ENCODE peak calls at places on chromosomes 11 and 22, in four cellular contexts. F is endodermal cell, I is fibroblast of lung, K is left ventricle myocardium inferior. W is an unnamed sample.

GRCh38 chr11:117639601-117640000 is 157.4 kb downstream of the DSCAML1 start:
- DNase-seq in F (no peak), I (no peak), K (no peak), W (no peak)

GRCh38 chr11:86638673-86639072 is 33.7 kb downstream of the ME3 start:
- DNase-seq in F (no peak), I (no peak), K (no peak), W (no peak)

GRCh38 chr11:125494987-125495725 is 909 bp downstream of the FEZ1 start:
- DNase-seq in F (peak; percentile 78), I (peak; percentile 48), K (peak; percentile 37), W (no peak)

GRCh38 chr11:124801014-124801413 is 808 bp upstream of the MSANTD2 start:
- DNase-seq in F (no peak), I (peak; percentile 59), K (no peak), W (no peak)

GRCh38 chr11:47464479-47464878 is 15.5 kb upstream of the RAPSN start:
- DNase-seq in F (peak; percentile 59), I (peak; percentile 57), K (no peak), W (no peak)

GRCh38 chr11:126061707-126062678 is 673 bp downstream of the CDON start:
- DNase-seq in F (peak; percentile 84), I (peak; percentile 27), K (peak; percentile 40), W (no peak)

GRCh38 chr22:31230871-31231621 is 18.9 kb downstream of the LIMK2 start:
- DNase-seq in F (peak; percentile 66), I (peak; percentile 48), K (no peak), W (peak; percentile 35)

GRCh38 chr11:80722616-80723015 is 1281.8 kb upstream of the TENM4 start:
- DNase-seq in F (no peak), I (peak; percentile 9), K (no peak), W (no peak)

GRCh38 chr11:69655479-69656394 is 14.8 kb downstream of the CCND1 start:
- DNase-seq in F (peak; percentile 68), I (no peak), K (no peak), W (no peak)

GRCh38 chr11:117026593-117027330 is 71.5 kb downstream of the SIK3 start:
- DNase-seq in F (no peak), I (peak; percentile 92), K (no peak), W (no peak)

GRCh38 chr22:29149841-29150555 is 55.7 kb upstream of the EMID1 start:
- DNase-seq in F (peak; percentile 38), I (no peak), K (peak; percentile 43), W (peak; percentile 13)

GRCh38 chr22:21031545-21032036 is 770 bp downstream of the SLC7A4 start:
- DNase-seq in F (no peak), I (no peak), K (no peak), W (peak; percentile 23)

GRCh38 chr11:2533642-2534115 is 88.9 kb downstream of the KCNQ1 start:
- DNase-seq in F (peak; percentile 94), I (peak; percentile 93), K (peak; percentile 78), W (peak; percentile 29)

GRCh38 chr22:34122064-34122463 is 201.8 kb upstream of the LARGE1 start:
- DNase-seq in F (no peak), I (no peak), K (no peak), W (no peak)

GRCh38 chr22:46079861-46080821 is 70.2 kb upstream of the PPARA start:
- DNase-seq in F (no peak), I (peak; percentile 94), K (peak; percentile 75), W (peak; percentile 86)

GRCh38 chr11:101090679-101091270 is 38.8 kb downstream of the PGR start:
- DNase-seq in F (no peak), I (no peak), K (no peak), W (no peak)

GRCh38 chr11:103851166-103851651 is 185.2 kb upstream of the DDI1 start:
- DNase-seq in F (no peak), I (peak; percentile 79), K (no peak), W (no peak)

GRCh38 chr11:14124345-14124744 is 161.8 kb downstream of the SPON1 start:
- DNase-seq in F (no peak), I (no peak), K (no peak), W (no peak)

GRCh38 chr11:47550288-47551052 is 2.5 kb downstream of the CELF1 start:
- DNase-seq in F (no peak), I (no peak), K (no peak), W (peak; percentile 45)

GRCh38 chr11:102709211-102709980 is 3.8 kb upstream of the MMP27 start:
- DNase-seq in F (no peak), I (no peak), K (no peak), W (no peak)

GRCh38 chr11:85918910-85919794 is 64.0 kb downstream of the CCDC83 start:
- DNase-seq in F (no peak), I (no peak), K (no peak), W (no peak)

GRCh38 chr11:70608568-70609314 is 210.4 kb downstream of the CTTN start:
- DNase-seq in F (no peak), I (peak; percentile 56), K (no peak), W (no peak)

GRCh38 chr11:73389902-73390301 is 13.7 kb downstream of the RELT start:
- DNase-seq in F (no peak), I (no peak), K (no peak), W (no peak)

GRCh38 chr22:32480238-32480637 is 5.6 kb downstream of the FBXO7 start:
- DNase-seq in F (no peak), I (no peak), K (no peak), W (no peak)

GRCh38 chr11:129418039-129418438 is 42.4 kb downstream of the BARX2 start:
- DNase-seq in F (no peak), I (no peak), K (no peak), W (no peak)

GRCh38 chr11:92505689-92506088 is 281.1 kb downstream of the FAT3 start:
- DNase-seq in F (no peak), I (no peak), K (no peak), W (no peak)

GRCh38 chr22:23862103-23862502 is 4.4 kb downstream of the SLC2A11 start:
- DNase-seq in F (peak; percentile 83), I (peak; percentile 36), K (no peak), W (no peak)

GRCh38 chr11:27116684-27117083 is 76.1 kb downstream of the BBOX1 start:
- DNase-seq in F (no peak), I (peak; percentile 76), K (no peak), W (no peak)

GRCh38 chr11:109914809-109915653 is 178.2 kb upstream of the ZC3H12C start:
- DNase-seq in F (no peak), I (peak; percentile 66), K (no peak), W (peak; percentile 7)

GRCh38 chr11:107824668-107825369 is 33.8 kb downstream of the SLC35F2 start:
- DNase-seq in F (no peak), I (peak; percentile 73), K (no peak), W (no peak)

GRCh38 chr11:134069426-134069921 is 602 bp downstream of the JAM3 start:
- DNase-seq in F (peak; percentile 74), I (peak; percentile 37), K (no peak), W (no peak)

GRCh38 chr11:5809122-5809519 is 397 bp downstream of the OR52N2 start:
- DNase-seq in F (no peak), I (no peak), K (no peak), W (no peak)

GRCh38 chr11:17699157-17700114 is 19.9 kb upstream of the MYOD1 start:
- DNase-seq in F (no peak), I (peak; percentile 43), K (no peak), W (peak; percentile 91)

GRCh38 chr11:13109616-13110015 is 100.5 kb downstream of the RASSF10 start:
- DNase-seq in F (no peak), I (peak; percentile 12), K (no peak), W (no peak)

GRCh38 chr11:45918331-45918941 is 759 bp upstream of the PEX16 start:
- DNase-seq in F (peak; percentile 91), I (peak; percentile 67), K (peak; percentile 87), W (peak; percentile 70)

GRCh38 chr11:104700609-104701008 is 197.7 kb downstream of the CASP12 start:
- DNase-seq in F (no peak), I (peak; percentile 97), K (no peak), W (no peak)

GRCh38 chr11:34624069-34624468 is 3.2 kb downstream of the EHF start:
- DNase-seq in F (no peak), I (no peak), K (no peak), W (no peak)

GRCh38 chr11:72223615-72224586 is 666 bp upstream of the INPPL1 start:
- DNase-seq in F (peak; percentile 88), I (peak; percentile 72), K (peak; percentile 83), W (peak; percentile 68)

DNA sequence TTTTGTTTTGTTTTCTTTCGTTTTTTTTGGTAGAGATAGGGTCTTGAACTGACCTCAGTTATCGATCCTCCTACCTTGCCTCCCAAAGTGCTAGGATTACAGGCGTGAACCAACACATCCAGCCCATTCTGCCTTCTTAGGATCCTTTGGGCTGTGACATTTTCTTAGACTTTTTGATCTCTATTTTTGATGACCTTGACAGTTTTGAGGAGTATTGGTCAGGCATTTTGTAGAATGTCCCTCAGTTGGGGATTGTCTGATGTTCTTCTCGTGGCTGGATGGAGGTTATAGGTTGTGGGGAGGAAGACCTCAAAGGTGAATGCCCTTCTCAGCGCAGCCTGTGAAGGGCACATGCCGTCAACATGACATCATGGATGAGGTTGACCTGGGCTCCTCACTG is 19.5 kb upstream of the RAB1B start:
- DNase-seq in F (no peak), I (no peak), K (no peak), W (no peak)
- H3K4me3 ChIP-seq in F (no peak overlapping the region), I (no peak overlapping the region), K (no peak overlapping the region), W (no peak overlapping the region)

DNA sequence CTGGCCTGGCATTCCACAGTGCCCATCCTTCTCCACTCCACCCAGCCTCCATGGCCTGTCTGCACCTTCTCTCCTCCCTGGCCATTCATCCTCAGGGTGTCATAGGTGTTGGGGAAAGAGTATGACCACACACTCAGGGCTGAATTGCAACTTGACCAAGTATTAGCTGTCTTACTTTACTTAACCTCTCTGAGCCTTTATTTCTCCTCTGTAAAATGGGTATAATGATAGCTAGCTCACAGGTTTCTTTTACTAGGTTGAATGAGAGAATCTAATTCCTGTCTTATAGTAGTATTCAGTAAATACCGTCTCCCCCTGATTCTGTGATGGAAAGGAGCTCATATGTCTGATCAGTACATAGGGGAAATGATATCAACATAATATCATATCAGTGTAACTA is 16.0 kb downstream of the PANX1 start:
- DNase-seq in F (no peak), I (no peak), K (no peak), W (no peak)
- H3K4me1 ChIP-seq in F (peaks cover 7% of the 10 kb centered on the region), I (peaks cover 10% of the 10 kb centered on the region), K (peaks cover 88% of the 10 kb centered on the region), W (peaks cover 16% of the 10 kb centered on the region)

GRCh38 chr22:48167238-48167637 is 1404.8 kb downstream of the TBC1D22A start:
- DNase-seq in F (no peak), I (no peak), K (no peak), W (no peak)

GRCh38 chr22:48173061-48173849 is 1410.8 kb downstream of the TBC1D22A start:
- DNase-seq in F (no peak), I (no peak), K (no peak), W (no peak)

GRCh38 chr22:48171294-48171693 is 1408.8 kb downstream of the TBC1D22A start:
- DNase-seq in F (peak; percentile 74), I (no peak), K (no peak), W (no peak)

GRCh38 chr22:48169227-48169626 is 1406.8 kb downstream of the TBC1D22A start:
- DNase-seq in F (peak; percentile 13), I (no peak), K (no peak), W (no peak)
- H3K9me3 ChIP-seq in F (no peaks in the 10 kb centered on the region), I (no peaks in the 10 kb centered on the region), K (no peaks in the 10 kb centered on the region), W (no peaks in the 10 kb centered on the region)

GRCh38 chr11:119727523-119728081 is 1.4 kb downstream of the NECTIN1 start:
- DNase-seq in F (peak; percentile 88), I (no peak), K (peak; percentile 26), W (no peak)

GRCh38 chr11:119728226-119728626 is 774 bp downstream of the NECTIN1 start:
- DNase-seq in F (peak; percentile 73), I (no peak), K (no peak), W (no peak)

GRCh38 chr11:119730347-119730613 is 1.3 kb upstream of the NECTIN1 start:
- DNase-seq in F (no peak), I (no peak), K (no peak), W (no peak)

GRCh38 chr11:119729581-119730346 is 764 bp upstream of the NECTIN1 start:
- DNase-seq in F (peak; percentile 71), I (peak; percentile 61), K (peak; percentile 69), W (peak; percentile 31)

GRCh38 chr11:119728651-119729580 is at the start of gene NECTIN1:
- DNase-seq in F (peak; percentile 98), I (peak; percentile 85), K (peak; percentile 89), W (peak; percentile 68)
- H3K4me3 ChIP-seq in F (peak within 1 kb of the TSS; percentile 93), I (peak within 1 kb of the TSS; percentile 67), K (peak within 1 kb of the TSS; percentile 89), W (peak within 1 kb of the TSS; percentile 67)